ENCODE peak calls at places on chromosomes 12 and 14, in five cellular contexts. One of them, this sample, is unnamed.

GRCh38 chr12:46660276-46660675 is 165.5 kb downstream of the SLC38A4 start:
- DNase-seq in tibial nerve: no peak
- DNase-seq in AG04450: no peak
- DNase-seq in dorsolateral prefrontal cortex: no peak
- DNase-seq in ovary: no peak
- DNase-seq in this sample: peak

GRCh38 chr12:101794574-101794973 is 36.2 kb downstream of the GNPTAB start:
- DNase-seq in tibial nerve: no peak
- DNase-seq in AG04450: no peak
- DNase-seq in dorsolateral prefrontal cortex: no peak
- DNase-seq in ovary: no peak
- DNase-seq in this sample: no peak

GRCh38 chr12:85558684-85559083 is 277.5 kb downstream of the RASSF9 start:
- DNase-seq in tibial nerve: no peak
- DNase-seq in AG04450: no peak
- DNase-seq in dorsolateral prefrontal cortex: no peak
- DNase-seq in ovary: no peak
- DNase-seq in this sample: no peak

GRCh38 chr12:126482238-126482889 is 1417.1 kb downstream of the AACS start:
- DNase-seq in tibial nerve: no peak
- DNase-seq in AG04450: no peak
- DNase-seq in dorsolateral prefrontal cortex: no peak
- DNase-seq in ovary: no peak
- DNase-seq in this sample: no peak

GRCh38 chr12:6355491-6356373 is 13.9 kb upstream of the TNFRSF1A start:
- DNase-seq in tibial nerve: no peak
- DNase-seq in AG04450: no peak
- DNase-seq in dorsolateral prefrontal cortex: no peak
- DNase-seq in ovary: no peak
- DNase-seq in this sample: no peak

GRCh38 chr12:24617471-24617870 is 331.4 kb downstream of the BCAT1 start:
- DNase-seq in tibial nerve: no peak
- DNase-seq in AG04450: no peak
- DNase-seq in dorsolateral prefrontal cortex: no peak
- DNase-seq in ovary: no peak
- DNase-seq in this sample: peak

GRCh38 chr12:19873146-19873545 is 433.9 kb downstream of the AEBP2 start:
- DNase-seq in tibial nerve: no peak
- DNase-seq in AG04450: no peak
- DNase-seq in dorsolateral prefrontal cortex: no peak
- DNase-seq in ovary: no peak
- DNase-seq in this sample: no peak

GRCh38 chr12:93186131-93186530 is 191.6 kb upstream of the NUDT4 start:
- DNase-seq in tibial nerve: no peak
- DNase-seq in AG04450: no peak
- DNase-seq in dorsolateral prefrontal cortex: no peak
- DNase-seq in ovary: no peak
- DNase-seq in this sample: peak

GRCh38 chr14:20698018-20698329 is 9.4 kb downstream of the ANG start:
- DNase-seq in tibial nerve: no peak
- DNase-seq in AG04450: no peak
- DNase-seq in dorsolateral prefrontal cortex: no peak
- DNase-seq in ovary: no peak
- DNase-seq in this sample: no peak

GRCh38 chr12:25557830-25558436 is 4.8 kb upstream of the LMNTD1 start:
- DNase-seq in tibial nerve: peak
- DNase-seq in AG04450: no peak
- DNase-seq in dorsolateral prefrontal cortex: no peak
- DNase-seq in ovary: no peak
- DNase-seq in this sample: peak

GRCh38 chr12:94053676-94054075 is 94.7 kb upstream of the PLXNC1 start:
- DNase-seq in tibial nerve: no peak
- DNase-seq in AG04450: no peak
- DNase-seq in dorsolateral prefrontal cortex: no peak
- DNase-seq in ovary: no peak
- DNase-seq in this sample: no peak

GRCh38 chr14:60094306-60094897 is 2.7 kb downstream of the PCNX4 start:
- DNase-seq in tibial nerve: no peak
- DNase-seq in AG04450: no peak
- DNase-seq in dorsolateral prefrontal cortex: no peak
- DNase-seq in ovary: no peak
- DNase-seq in this sample: peak

GRCh38 chr12:57899010-57899662 is 42.2 kb upstream of the ATP23 start:
- DNase-seq in tibial nerve: no peak
- DNase-seq in AG04450: peak
- DNase-seq in dorsolateral prefrontal cortex: no peak
- DNase-seq in ovary: peak
- DNase-seq in this sample: peak

GRCh38 chr14:88269816-88270416 is 53.2 kb downstream of the KCNK10 start:
- DNase-seq in tibial nerve: no peak
- DNase-seq in AG04450: no peak
- DNase-seq in dorsolateral prefrontal cortex: no peak
- DNase-seq in ovary: no peak
- DNase-seq in this sample: no peak

GRCh38 chr12:27822076-27822712 is 42.2 kb upstream of the MANSC4 start:
- DNase-seq in tibial nerve: no peak
- DNase-seq in AG04450: peak
- DNase-seq in dorsolateral prefrontal cortex: no peak
- DNase-seq in ovary: no peak
- DNase-seq in this sample: peak

GRCh38 chr14:74527736-74528280 is 34.2 kb downstream of the ISCA2 start:
- DNase-seq in tibial nerve: no peak
- DNase-seq in AG04450: no peak
- DNase-seq in dorsolateral prefrontal cortex: no peak
- DNase-seq in ovary: no peak
- DNase-seq in this sample: no peak

GRCh38 chr14:91892918-91893527 is 25.7 kb upstream of the TC2N start:
- DNase-seq in tibial nerve: no peak
- DNase-seq in AG04450: no peak
- DNase-seq in dorsolateral prefrontal cortex: no peak
- DNase-seq in ovary: no peak
- DNase-seq in this sample: no peak

GRCh38 chr12:32012249-32012785 is 53.1 kb downstream of the RESF1 start:
- DNase-seq in tibial nerve: no peak
- DNase-seq in AG04450: no peak
- DNase-seq in dorsolateral prefrontal cortex: no peak
- DNase-seq in ovary: no peak
- DNase-seq in this sample: no peak

GRCh38 chr12:119180380-119181040 is 1.8 kb downstream of the HSPB8 start:
- DNase-seq in tibial nerve: peak
- DNase-seq in AG04450: no peak
- DNase-seq in dorsolateral prefrontal cortex: no peak
- DNase-seq in ovary: peak
- DNase-seq in this sample: peak

GRCh38 chr12:123034865-123035264 is 54.4 kb downstream of the ARL6IP4 start:
- DNase-seq in tibial nerve: no peak
- DNase-seq in AG04450: no peak
- DNase-seq in dorsolateral prefrontal cortex: no peak
- DNase-seq in ovary: no peak
- DNase-seq in this sample: no peak

GRCh38 chr12:737117-737739 is 15.2 kb upstream of the WNK1 start:
- DNase-seq in tibial nerve: no peak
- DNase-seq in AG04450: no peak
- DNase-seq in dorsolateral prefrontal cortex: no peak
- DNase-seq in ovary: no peak
- DNase-seq in this sample: no peak

GRCh38 chr12:3933074-3933818 is 60.0 kb upstream of the PARP11 start:
- DNase-seq in tibial nerve: no peak
- DNase-seq in AG04450: no peak
- DNase-seq in dorsolateral prefrontal cortex: no peak
- DNase-seq in ovary: no peak
- DNase-seq in this sample: no peak

GRCh38 chr12:113207621-113208040 is 13.6 kb upstream of the TPCN1 start:
- DNase-seq in tibial nerve: no peak
- DNase-seq in AG04450: no peak
- DNase-seq in dorsolateral prefrontal cortex: no peak
- DNase-seq in ovary: no peak
- DNase-seq in this sample: no peak

GRCh38 chr12:54680374-54680773 is 32.2 kb upstream of the DCD start:
- DNase-seq in tibial nerve: no peak
- DNase-seq in AG04450: no peak
- DNase-seq in dorsolateral prefrontal cortex: no peak
- DNase-seq in ovary: no peak
- DNase-seq in this sample: no peak

DNA sequence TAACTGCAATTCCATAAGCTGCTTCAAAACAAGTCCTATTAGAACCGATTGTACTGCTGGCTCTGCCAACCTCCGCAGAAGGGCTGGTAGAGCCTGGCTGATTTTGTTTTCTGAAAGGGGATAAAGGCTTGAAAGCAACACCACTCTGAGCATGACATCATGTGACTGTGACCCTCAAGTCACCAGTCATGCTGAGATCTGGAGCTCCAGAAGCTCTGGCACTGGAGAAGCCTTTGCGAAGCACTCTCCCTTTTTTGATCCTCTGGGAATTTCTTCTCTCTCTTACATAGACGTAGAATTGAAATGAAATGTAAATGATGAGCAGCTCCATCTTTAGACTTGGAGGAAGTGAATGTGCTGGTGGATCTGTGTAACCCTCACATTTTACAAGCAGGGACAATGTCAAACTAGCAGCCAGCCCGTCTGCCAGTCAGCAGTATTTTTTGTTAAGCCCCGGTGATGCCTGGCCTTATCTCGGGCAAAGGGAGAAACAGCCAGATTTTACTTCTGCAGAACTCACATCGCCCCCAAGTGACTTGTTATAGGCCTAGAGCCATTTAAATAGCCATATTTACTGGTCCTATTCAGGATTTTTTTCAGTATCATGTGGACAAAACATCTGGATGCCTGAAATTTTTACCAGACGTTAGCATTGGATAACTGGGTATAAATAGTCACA is 112.1 kb upstream of the NPAS3 start:
- DNase-seq in tibial nerve: no peak
- DNase-seq in AG04450: no peak
- DNase-seq in dorsolateral prefrontal cortex: peak
- DNase-seq in ovary: no peak
- DNase-seq in this sample: peak
- TF ChIP-seq CTCF in tibial nerve: peak
- TF ChIP-seq CTCF in AG04450: peak
- TF ChIP-seq CTCF in dorsolateral prefrontal cortex: peak
- TF ChIP-seq CTCF in ovary: no peak
- TF ChIP-seq CTCF in this sample: peak

GRCh38 chr14:53147208-53147607 is 5.9 kb downstream of the DDHD1 start:
- DNase-seq in tibial nerve: no peak
- DNase-seq in AG04450: no peak
- DNase-seq in dorsolateral prefrontal cortex: no peak
- DNase-seq in ovary: no peak
- DNase-seq in this sample: no peak
- H3K4me3 ChIP-seq in tibial nerve: no peak
- H3K4me3 ChIP-seq in AG04450: no peak
- H3K4me3 ChIP-seq in dorsolateral prefrontal cortex: no peak
- H3K4me3 ChIP-seq in ovary: no peak
- H3K4me3 ChIP-seq in this sample: no peak

GRCh38 chr12:130195369-130195768 is 33.1 kb downstream of the FZD10 start:
- DNase-seq in tibial nerve: no peak
- DNase-seq in AG04450: no peak
- DNase-seq in dorsolateral prefrontal cortex: no peak
- DNase-seq in ovary: no peak
- DNase-seq in this sample: no peak

GRCh38 chr12:130196827-130197226 is 34.6 kb downstream of the FZD10 start:
- DNase-seq in tibial nerve: no peak
- DNase-seq in AG04450: no peak
- DNase-seq in dorsolateral prefrontal cortex: no peak
- DNase-seq in ovary: no peak
- DNase-seq in this sample: no peak

GRCh38 chr12:130194154-130194553 is 31.9 kb downstream of the FZD10 start:
- DNase-seq in tibial nerve: no peak
- DNase-seq in AG04450: no peak
- DNase-seq in dorsolateral prefrontal cortex: no peak
- DNase-seq in ovary: no peak
- DNase-seq in this sample: no peak

GRCh38 chr12:130195776-130196175 is 33.5 kb downstream of the FZD10 start:
- DNase-seq in tibial nerve: no peak
- DNase-seq in AG04450: no peak
- DNase-seq in dorsolateral prefrontal cortex: no peak
- DNase-seq in ovary: no peak
- DNase-seq in this sample: no peak

DNA sequence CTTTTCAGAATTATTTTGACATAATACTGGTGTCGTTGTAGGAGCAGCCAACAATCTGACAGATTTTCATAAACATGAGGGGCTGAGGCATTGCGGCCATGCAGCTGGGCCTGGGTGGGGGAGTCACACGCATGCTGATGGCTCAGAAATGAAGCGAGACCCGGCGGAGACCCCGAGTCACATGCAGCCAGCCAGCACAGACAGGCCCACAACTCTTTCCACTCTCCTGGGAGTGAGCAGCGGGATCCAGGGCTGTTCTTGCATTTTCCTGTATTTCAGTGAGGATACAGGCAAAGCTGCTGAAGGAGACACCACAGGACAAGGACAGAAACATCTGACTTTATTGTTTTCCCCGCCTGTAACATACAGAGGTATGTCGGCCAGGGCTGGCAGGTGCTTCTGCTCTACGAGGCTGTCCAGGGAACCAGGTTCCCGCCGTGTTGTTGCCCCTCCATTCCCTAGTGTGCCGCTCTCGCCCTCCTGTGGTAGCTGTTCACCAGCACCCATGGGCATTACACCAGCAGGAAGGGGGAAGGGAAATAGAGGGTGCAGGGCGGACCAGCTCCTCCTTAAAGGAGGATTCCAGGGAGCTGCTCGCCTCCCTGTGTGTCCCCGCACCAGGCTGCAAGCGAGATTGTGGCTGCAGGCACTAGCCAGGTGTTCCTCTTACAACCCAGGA is 30.5 kb downstream of the FZD10 start:
- DNase-seq in tibial nerve: no peak
- DNase-seq in AG04450: no peak
- DNase-seq in dorsolateral prefrontal cortex: no peak
- DNase-seq in ovary: no peak
- DNase-seq in this sample: no peak
- TF ChIP-seq CTCF in tibial nerve: no peak
- TF ChIP-seq CTCF in AG04450: no peak
- TF ChIP-seq CTCF in dorsolateral prefrontal cortex: no peak
- TF ChIP-seq CTCF in ovary: no peak
- TF ChIP-seq CTCF in this sample: no peak

DNA sequence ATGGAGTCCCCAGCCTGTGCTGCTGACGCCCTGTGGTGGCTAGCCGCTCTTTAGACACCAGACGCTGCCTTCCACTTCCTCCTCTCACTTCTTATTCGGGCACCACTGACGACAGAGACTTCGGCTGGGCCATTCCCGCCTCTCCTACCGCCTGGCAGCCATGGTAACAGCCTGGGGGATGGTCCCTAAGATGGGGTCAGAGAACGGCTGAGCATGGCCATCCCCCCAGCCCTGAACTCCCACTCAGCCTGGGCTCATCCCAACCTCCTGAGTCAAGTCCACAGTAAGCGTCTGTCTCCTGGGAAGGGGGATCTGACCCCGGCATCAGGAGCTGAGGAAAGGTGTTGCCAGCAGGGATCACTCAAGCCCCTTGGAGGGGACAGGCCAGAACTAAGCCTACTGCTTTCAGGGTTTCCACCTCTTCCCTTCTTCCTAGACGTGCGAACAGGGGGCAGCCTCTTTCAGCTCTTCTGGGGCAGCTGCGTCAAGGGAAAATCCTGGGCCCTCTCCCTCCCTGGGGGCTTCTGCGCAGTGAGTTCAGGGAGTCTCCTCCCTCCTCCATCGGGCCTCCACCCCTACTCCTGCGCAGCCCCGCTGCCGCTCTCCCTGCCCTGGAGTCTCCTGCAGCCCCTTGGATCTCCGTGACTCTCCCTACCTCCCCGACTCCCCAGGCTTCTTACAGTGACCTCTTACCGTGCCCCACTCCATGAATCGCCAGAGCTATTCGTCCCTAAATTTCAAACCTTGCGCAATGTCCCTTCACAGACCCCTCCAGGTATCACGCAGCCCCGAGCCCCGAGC is 643 bp upstream of the TAMALIN start:
- DNase-seq in tibial nerve: peak
- DNase-seq in AG04450: no peak
- DNase-seq in dorsolateral prefrontal cortex: peak
- DNase-seq in ovary: peak
- DNase-seq in this sample: no peak
- H3K4me3 ChIP-seq in tibial nerve: peak
- H3K4me3 ChIP-seq in AG04450: peak
- H3K4me3 ChIP-seq in dorsolateral prefrontal cortex: peak
- H3K4me3 ChIP-seq in ovary: peak
- H3K4me3 ChIP-seq in this sample: peak